ENCODE peak calls at places on chromosome 20, in seven cellular contexts. T, W, R, P, M, A and U are unnamed samples.

GRCh38 chr20:50794846-50795634 is at the start of gene BCAS4:
- DNase-seq in P (peak; percentile 75), M (peak; percentile 37), T (peak; percentile 51), A (no peak), W (peak; percentile 80), R (peak; percentile 91), U (peak; percentile 79)

GRCh38 chr20:25040438-25040831 is 17.5 kb downstream of the ACSS1 start:
- DNase-seq in P (peak; percentile 68), A (no peak), T (peak; percentile 30), R (no peak), W (no peak), M (peak; percentile 46), U (no peak)

GRCh38 chr20:52476074-52476751 is 284.6 kb upstream of the ZFP64 start:
- DNase-seq in W (no peak), A (no peak), M (no peak), R (no peak), T (no peak), P (no peak), U (no peak)

GRCh38 chr20:3312940-3313656 is 74.1 kb upstream of the SLC4A11 start:
- DNase-seq in M (no peak), T (peak; percentile 30), R (no peak), A (no peak), P (no peak), W (peak; percentile 12), U (no peak)

GRCh38 chr20:64166712-64167615 is 2.7 kb downstream of the MYT1 start:
- DNase-seq in P (no peak), W (no peak), A (no peak), M (no peak), T (no peak), R (no peak), U (no peak)

GRCh38 chr20:48051810-48052491 is 266.7 kb upstream of the SULF2 start:
- DNase-seq in R (no peak), M (no peak), T (peak; percentile 75), P (no peak), W (no peak), A (no peak), U (peak; percentile 80)

GRCh38 chr20:58111340-58112016 is 117.0 kb downstream of the ANKRD60 start:
- DNase-seq in T (peak; percentile 37), M (no peak), R (no peak), A (no peak), W (no peak), P (no peak), U (no peak)

GRCh38 chr20:22093122-22093521 is 387.7 kb downstream of the PAX1 start:
- DNase-seq in A (no peak), R (no peak), P (no peak), M (no peak), T (no peak), W (no peak), U (no peak)

GRCh38 chr20:36098364-36098763 is 56.2 kb upstream of the EPB41L1 start:
- DNase-seq in T (no peak), R (peak; percentile 33), P (peak; percentile 72), M (no peak), W (no peak), A (no peak), U (no peak)

GRCh38 chr20:57327820-57328219 is 1.8 kb upstream of the SPO11 start:
- DNase-seq in P (no peak), A (no peak), T (no peak), W (no peak), M (no peak), R (no peak), U (no peak)